ENCODE peak calls at places on chromosome 5, in four cellular contexts. One of them, this sample, is unnamed.

GRCh38 chr5:43422143-43422542 is 10.0 kb upstream of the CCL28 start:
- DNase-seq in upper lobe of right lung: no peak
- DNase-seq in adrenal gland: no peak
- DNase-seq in IMR-90: peak; percentile 12
- DNase-seq in this sample: peak; percentile 14

GRCh38 chr5:36703245-36703860 is 96.9 kb downstream of the SLC1A3 start:
- DNase-seq in IMR-90: no peak
- DNase-seq in adrenal gland: no peak
- DNase-seq in upper lobe of right lung: peak; percentile 76
- DNase-seq in this sample: no peak

GRCh38 chr5:35860686-35861085 is 4.0 kb downstream of the IL7R start:
- DNase-seq in IMR-90: peak; percentile 16
- DNase-seq in adrenal gland: no peak
- DNase-seq in upper lobe of right lung: no peak
- DNase-seq in this sample: peak; percentile 18

GRCh38 chr5:112161392-112161748 is 257.7 kb downstream of the EPB41L4A start:
- DNase-seq in adrenal gland: no peak
- DNase-seq in IMR-90: no peak
- DNase-seq in upper lobe of right lung: no peak
- DNase-seq in this sample: no peak

GRCh38 chr5:68406767-68407232 is 191.2 kb downstream of the PIK3R1 start:
- DNase-seq in adrenal gland: no peak
- DNase-seq in upper lobe of right lung: no peak
- DNase-seq in IMR-90: no peak
- DNase-seq in this sample: no peak

GRCh38 chr5:123882946-123883345 is 371.0 kb downstream of the CSNK1G3 start:
- DNase-seq in IMR-90: no peak
- DNase-seq in adrenal gland: no peak
- DNase-seq in upper lobe of right lung: no peak
- DNase-seq in this sample: peak; percentile 40

GRCh38 chr5:81749562-81750307 is 1.2 kb downstream of the SSBP2 start:
- DNase-seq in IMR-90: peak; percentile 17
- DNase-seq in adrenal gland: peak; percentile 50
- DNase-seq in upper lobe of right lung: peak; percentile 76
- DNase-seq in this sample: peak; percentile 6

GRCh38 chr5:176650354-176650884 is 3.1 kb downstream of the TSPAN17 start:
- DNase-seq in adrenal gland: no peak
- DNase-seq in IMR-90: no peak
- DNase-seq in upper lobe of right lung: peak; percentile 48
- DNase-seq in this sample: no peak

GRCh38 chr5:51386916-51387853 is 3.9 kb downstream of the ISL1 start:
- DNase-seq in upper lobe of right lung: no peak
- DNase-seq in adrenal gland: no peak
- DNase-seq in IMR-90: no peak
- DNase-seq in this sample: no peak

GRCh38 chr5:73668422-73669116 is 42.6 kb downstream of the ARHGEF28 start:
- DNase-seq in adrenal gland: no peak
- DNase-seq in IMR-90: no peak
- DNase-seq in upper lobe of right lung: no peak
- DNase-seq in this sample: no peak

GRCh38 chr5:14665949-14666741 is 1.6 kb downstream of the OTULIN start:
- DNase-seq in IMR-90: peak; percentile 33
- DNase-seq in adrenal gland: no peak
- DNase-seq in upper lobe of right lung: peak; percentile 64
- DNase-seq in this sample: no peak

GRCh38 chr5:120362426-120362825 is 101.7 kb upstream of the PRR16 start:
- DNase-seq in upper lobe of right lung: no peak
- DNase-seq in adrenal gland: no peak
- DNase-seq in IMR-90: no peak
- DNase-seq in this sample: no peak

GRCh38 chr5:115297043-115297442 is 589 bp upstream of the CCDC112 start:
- DNase-seq in upper lobe of right lung: no peak
- DNase-seq in IMR-90: no peak
- DNase-seq in adrenal gland: no peak
- DNase-seq in this sample: no peak

GRCh38 chr5:7047862-7048261 is 334.6 kb downstream of the TENT4A start:
- DNase-seq in IMR-90: no peak
- DNase-seq in upper lobe of right lung: no peak
- DNase-seq in adrenal gland: no peak
- DNase-seq in this sample: no peak

GRCh38 chr5:53779541-53779981 is 219.1 kb downstream of the NDUFS4 start:
- DNase-seq in IMR-90: peak; percentile 73
- DNase-seq in adrenal gland: peak; percentile 20
- DNase-seq in upper lobe of right lung: no peak
- DNase-seq in this sample: peak; percentile 51

GRCh38 chr5:173823721-173824567 is 64.2 kb upstream of the CPEB4 start:
- DNase-seq in IMR-90: peak; percentile 85
- DNase-seq in adrenal gland: no peak
- DNase-seq in upper lobe of right lung: no peak
- DNase-seq in this sample: peak; percentile 78

DNA sequence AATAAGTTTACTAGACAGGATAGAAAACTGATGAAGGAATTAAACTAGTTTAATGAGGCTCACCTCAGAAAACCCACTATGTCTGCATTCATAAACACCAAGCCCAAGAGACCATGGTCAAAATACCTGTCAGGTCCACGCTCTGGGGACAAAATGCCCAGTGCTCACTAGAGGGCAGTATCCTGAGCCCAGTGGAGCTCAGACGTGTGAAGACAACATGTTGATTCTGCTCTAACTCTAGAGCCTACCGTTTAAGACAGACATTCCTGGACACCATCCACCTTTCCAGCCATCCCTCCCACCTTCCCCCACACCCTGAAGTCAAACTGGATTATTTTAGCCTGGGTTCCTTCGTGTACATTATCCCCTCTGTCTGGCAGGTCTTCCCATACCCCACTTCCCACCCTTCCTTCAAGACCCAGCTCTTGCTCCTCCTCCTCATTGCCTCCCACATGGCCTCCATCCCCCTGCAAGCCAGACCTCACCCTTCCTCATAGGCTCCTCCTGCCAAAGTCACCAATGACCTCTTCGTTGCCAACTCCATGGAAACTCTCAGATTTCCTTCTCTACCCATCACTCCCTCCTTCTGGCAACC is 142.3 kb upstream of the FSTL4 start:
- DNase-seq in IMR-90: peak; percentile 7
- DNase-seq in upper lobe of right lung: no peak
- DNase-seq in adrenal gland: no peak
- DNase-seq in this sample: peak; percentile 9
- TF ChIP-seq CTCF in IMR-90: peak; percentile 42
- TF ChIP-seq CTCF in upper lobe of right lung: peak; percentile 59
- TF ChIP-seq CTCF in adrenal gland: peak; percentile 55
- TF ChIP-seq CTCF in this sample: peak; percentile 79

GRCh38 chr5:149839761-149840160 is 104.8 kb downstream of the PDE6A start:
- DNase-seq in upper lobe of right lung: no peak
- DNase-seq in IMR-90: peak; percentile 20
- DNase-seq in adrenal gland: no peak
- DNase-seq in this sample: no peak

GRCh38 chr5:149836451-149837139 is 106.5 kb downstream of the PPARGC1B start:
- DNase-seq in upper lobe of right lung: no peak
- DNase-seq in adrenal gland: no peak
- DNase-seq in IMR-90: no peak
- DNase-seq in this sample: no peak

GRCh38 chr5:149838881-149839739 is 105.5 kb downstream of the PDE6A start:
- DNase-seq in adrenal gland: peak; percentile 78
- DNase-seq in upper lobe of right lung: no peak
- DNase-seq in IMR-90: peak; percentile 78
- DNase-seq in this sample: peak; percentile 65

GRCh38 chr5:149840226-149840825 is 104.3 kb downstream of the PDE6A start:
- DNase-seq in IMR-90: no peak
- DNase-seq in upper lobe of right lung: no peak
- DNase-seq in adrenal gland: peak; percentile 54
- DNase-seq in this sample: no peak

GRCh38 chr5:149837680-149838269 is 106.8 kb downstream of the PDE6A start:
- DNase-seq in IMR-90: peak; percentile 68
- DNase-seq in adrenal gland: peak; percentile 73
- DNase-seq in upper lobe of right lung: no peak
- DNase-seq in this sample: peak; percentile 67
- TF ChIP-seq CTCF in IMR-90: peak; percentile 96
- TF ChIP-seq CTCF in adrenal gland: peak; percentile 86
- TF ChIP-seq CTCF in upper lobe of right lung: peak; percentile 61
- TF ChIP-seq CTCF in this sample: peak; percentile 95

DNA sequence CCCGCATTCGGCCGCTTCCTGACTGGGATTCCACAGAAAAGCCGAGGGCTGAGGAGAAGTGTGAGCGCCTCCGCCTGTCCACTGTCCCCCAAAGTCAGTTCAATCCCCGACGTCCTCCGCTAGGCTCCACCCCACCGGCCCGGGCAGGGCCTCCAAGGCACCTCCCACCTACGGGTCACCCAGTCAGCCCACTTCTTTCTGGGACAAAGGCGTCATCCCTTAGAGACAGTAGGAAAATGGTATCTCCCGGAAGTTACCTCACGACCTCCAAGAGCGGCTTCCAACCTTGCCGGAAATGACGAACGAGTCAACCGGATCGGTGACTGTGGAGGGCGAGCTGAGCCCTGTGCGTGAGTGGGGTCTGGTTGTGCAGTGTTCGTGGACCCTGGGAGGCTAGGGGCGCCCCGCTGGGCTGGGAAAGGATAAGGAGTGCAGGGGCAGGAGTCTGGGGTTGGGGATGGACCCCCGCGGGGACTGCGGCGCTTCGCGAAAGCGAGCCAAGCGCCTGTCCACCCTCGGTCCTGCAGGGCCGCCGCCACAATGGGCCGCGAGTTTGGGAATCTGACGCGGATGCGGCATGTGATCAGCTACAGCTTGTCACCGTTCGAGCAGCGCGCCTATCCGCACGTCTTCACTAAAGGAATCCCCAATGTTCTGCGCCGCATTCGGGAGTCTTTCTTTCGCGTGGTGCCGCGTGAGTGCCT is at the start of the genes GDF9 and UQCRQ:
- DNase-seq in upper lobe of right lung: peak; percentile 97
- DNase-seq in IMR-90: peak; percentile 100
- DNase-seq in adrenal gland: peak; percentile 95
- DNase-seq in this sample: peak; percentile 99
- TF ChIP-seq CTCF in upper lobe of right lung: peak; percentile 26
- TF ChIP-seq CTCF in IMR-90: peak; percentile 46
- TF ChIP-seq CTCF in adrenal gland: peak; percentile 16
- TF ChIP-seq CTCF in this sample: peak; percentile 45

GRCh38 chr5:23994581-23995370 is 487.4 kb downstream of the PRDM9 start:
- DNase-seq in IMR-90: no peak
- DNase-seq in upper lobe of right lung: no peak
- DNase-seq in adrenal gland: no peak
- DNase-seq in this sample: no peak
- TF ChIP-seq CTCF in IMR-90: no peak
- TF ChIP-seq CTCF in upper lobe of right lung: no peak
- TF ChIP-seq CTCF in adrenal gland: no peak
- TF ChIP-seq CTCF in this sample: no peak

DNA sequence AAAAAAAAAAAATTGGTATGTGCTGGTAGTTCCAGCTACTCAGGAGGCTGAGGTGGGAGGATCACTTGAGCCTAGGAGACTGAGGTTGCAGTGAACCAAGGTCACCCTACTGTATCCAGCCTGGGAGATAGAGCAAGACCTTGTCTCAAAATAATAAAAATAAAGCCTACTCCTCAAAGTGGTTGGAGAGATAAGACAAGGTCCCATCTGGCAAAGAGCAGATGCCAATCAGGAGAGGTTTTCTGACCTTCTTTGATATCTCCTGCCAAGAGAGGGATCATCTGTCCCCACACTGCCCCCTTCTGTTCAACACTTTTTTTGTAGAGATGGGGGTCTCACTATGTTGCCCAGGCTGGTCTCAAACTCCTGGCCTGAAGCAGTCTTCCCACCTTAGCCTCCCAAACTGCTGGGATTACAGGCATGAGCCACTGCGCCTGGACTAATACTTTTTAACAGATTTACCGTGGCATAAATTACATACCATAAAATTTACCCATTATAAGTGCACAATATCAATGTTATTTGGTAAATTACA is 64.7 kb downstream of the SH3PXD2B start:
- DNase-seq in upper lobe of right lung: no peak
- DNase-seq in adrenal gland: no peak
- DNase-seq in IMR-90: no peak
- DNase-seq in this sample: no peak
- TF ChIP-seq CTCF in upper lobe of right lung: no peak
- TF ChIP-seq CTCF in adrenal gland: no peak
- TF ChIP-seq CTCF in IMR-90: no peak
- TF ChIP-seq CTCF in this sample: peak; percentile 38

GRCh38 chr5:150446103-150446502 is 3.4 kb downstream of the RPS14 start:
- DNase-seq in IMR-90: no peak
- DNase-seq in upper lobe of right lung: no peak
- DNase-seq in adrenal gland: no peak
- DNase-seq in this sample: no peak
- TF ChIP-seq CTCF in IMR-90: no peak
- TF ChIP-seq CTCF in upper lobe of right lung: no peak
- TF ChIP-seq CTCF in adrenal gland: no peak
- TF ChIP-seq CTCF in this sample: no peak

DNA sequence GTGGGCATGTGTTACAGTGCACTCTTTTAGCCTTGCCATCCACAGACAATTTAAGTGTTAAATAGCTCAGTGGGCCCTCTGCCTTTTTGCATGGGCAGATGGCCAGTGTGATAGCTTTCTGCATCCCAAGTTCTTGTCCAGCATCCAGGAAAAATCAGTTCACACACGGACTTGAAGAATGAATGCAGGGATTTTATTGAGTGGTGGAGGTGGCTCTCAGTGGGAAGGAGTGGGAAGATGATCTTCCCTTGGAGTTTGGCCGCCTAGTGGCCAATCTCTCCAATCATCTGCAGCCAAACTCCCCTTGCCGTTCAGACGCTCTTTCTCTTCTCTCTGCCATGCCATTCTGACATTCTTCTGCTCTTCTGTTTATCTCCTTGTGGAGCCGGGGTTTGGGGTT is 322.4 kb upstream of the GRAMD2B start:
- DNase-seq in adrenal gland: no peak
- DNase-seq in IMR-90: no peak
- DNase-seq in upper lobe of right lung: no peak
- DNase-seq in this sample: no peak
- TF ChIP-seq CTCF in adrenal gland: no peak
- TF ChIP-seq CTCF in IMR-90: peak; percentile 13
- TF ChIP-seq CTCF in upper lobe of right lung: peak; percentile 33
- TF ChIP-seq CTCF in this sample: peak; percentile 57

GRCh38 chr5:171966964-171967363 is 39.5 kb downstream of the FBXW11 start:
- DNase-seq in upper lobe of right lung: no peak
- DNase-seq in adrenal gland: no peak
- DNase-seq in IMR-90: no peak
- DNase-seq in this sample: no peak

GRCh38 chr5:171965740-171966139 is 40.7 kb downstream of the FBXW11 start:
- DNase-seq in adrenal gland: no peak
- DNase-seq in upper lobe of right lung: no peak
- DNase-seq in IMR-90: no peak
- DNase-seq in this sample: no peak

GRCh38 chr5:171968512-171968911 is 37.9 kb downstream of the FBXW11 start:
- DNase-seq in adrenal gland: no peak
- DNase-seq in IMR-90: no peak
- DNase-seq in upper lobe of right lung: no peak
- DNase-seq in this sample: no peak

GRCh38 chr5:171963416-171963815 is 43.0 kb downstream of the FBXW11 start:
- DNase-seq in upper lobe of right lung: no peak
- DNase-seq in IMR-90: no peak
- DNase-seq in adrenal gland: no peak
- DNase-seq in this sample: no peak

GRCh38 chr5:171966270-171966669 is 40.2 kb downstream of the FBXW11 start:
- DNase-seq in upper lobe of right lung: no peak
- DNase-seq in adrenal gland: no peak
- DNase-seq in IMR-90: no peak
- DNase-seq in this sample: no peak
- TF ChIP-seq CTCF in upper lobe of right lung: no peak
- TF ChIP-seq CTCF in adrenal gland: no peak
- TF ChIP-seq CTCF in IMR-90: no peak
- TF ChIP-seq CTCF in this sample: no peak